ENCODE peak calls at places on chromosomes 2 and 18, in four cellular contexts. P, A, C and I are unnamed samples.

GRCh38 chr2:121810959-121811853 is 55.8 kb downstream of the TSN start:
- DNase-seq in P (peak; percentile 67), A (peak; percentile 65), C (peak; percentile 41), I (peak; percentile 23)

GRCh38 chr2:172345951-172346555 is 81.3 kb upstream of the ITGA6 start:
- DNase-seq in P (no peak), A (no peak), C (no peak), I (no peak)

GRCh38 chr2:83517727-83518368 is 941.2 kb downstream of the SUCLG1 start:
- DNase-seq in P (no peak), A (peak; percentile 3), C (no peak), I (no peak)

GRCh38 chr2:18402-19271 is 27.7 kb downstream of the FAM110C start:
- DNase-seq in P (no peak), A (no peak), C (no peak), I (no peak)

GRCh38 chr2:146131048-146131447 is 1611.1 kb upstream of the ZEB2 start:
- DNase-seq in P (no peak), A (no peak), C (no peak), I (no peak)

GRCh38 chr2:236350426-236350825 is 86.2 kb upstream of the ASB18 start:
- DNase-seq in P (no peak), A (no peak), C (no peak), I (no peak)

GRCh38 chr2:122322815-122323214 is 567.4 kb downstream of the TSN start:
- DNase-seq in P (no peak), A (no peak), C (no peak), I (no peak)

GRCh38 chr2:17960925-17961324 is 82.5 kb downstream of the KCNS3 start:
- DNase-seq in P (no peak), A (no peak), C (no peak), I (no peak)

GRCh38 chr2:75224636-75225094 is 25.3 kb upstream of the TACR1 start:
- DNase-seq in P (no peak), A (no peak), C (no peak), I (peak; percentile 2)

GRCh38 chr2:13694673-13695072 is 937.8 kb upstream of the LRATD1 start:
- DNase-seq in P (no peak), A (no peak), C (no peak), I (no peak)

GRCh38 chr2:150485114-150485870 is 2.2 kb downstream of the RND3 start:
- DNase-seq in P (peak; percentile 86), A (no peak), C (peak; percentile 41), I (no peak)

GRCh38 chr2:9110893-9111569 is 95.6 kb upstream of the ASAP2 start:
- DNase-seq in P (no peak), A (no peak), C (no peak), I (peak; percentile 21)

GRCh38 chr2:8685697-8686358 is 4.0 kb downstream of the ID2 start:
- DNase-seq in P (peak; percentile 65), A (peak; percentile 75), C (peak; percentile 77), I (peak; percentile 73)

GRCh38 chr18:78129260-78129659 is 850.4 kb upstream of the SALL3 start:
- DNase-seq in P (no peak), A (no peak), C (no peak), I (no peak)

GRCh38 chr2:205505344-205505743 is 177.0 kb upstream of the NRP2 start:
- DNase-seq in P (no peak), A (no peak), C (no peak), I (no peak)

GRCh38 chr2:228556707-228557106 is 375.2 kb upstream of the SPHKAP start:
- DNase-seq in P (no peak), A (no peak), C (no peak), I (no peak)

GRCh38 chr2:160324161-160324768 is 124.2 kb upstream of the ITGB6 start:
- DNase-seq in P (no peak), A (peak; percentile 69), C (peak; percentile 15), I (peak; percentile 65)

GRCh38 chr2:234590076-234590475 is 93.2 kb upstream of the ARL4C start:
- DNase-seq in P (no peak), A (no peak), C (no peak), I (no peak)

GRCh38 chr18:9907867-9908266 is 5.9 kb upstream of the VAPA start:
- DNase-seq in P (no peak), A (no peak), C (no peak), I (no peak)

GRCh38 chr2:70513751-70514150 is 39.9 kb downstream of the TGFA start:
- DNase-seq in P (no peak), A (no peak), C (no peak), I (no peak)

GRCh38 chr18:42513416-42513815 is 558.4 kb downstream of the PIK3C3 start:
- DNase-seq in P (no peak), A (no peak), C (no peak), I (no peak)

GRCh38 chr2:32063310-32064020 is at the start of gene SPAST:
- DNase-seq in P (peak; percentile 99), A (peak; percentile 99), C (peak; percentile 100), I (peak; percentile 99)
- TF ChIP-seq POLR2A in P (no peak), A (no peak), C (peak; percentile 81), I (peak; percentile 48)

GRCh38 chr2:20728114-20728758 is 61.3 kb downstream of the GDF7 start:
- DNase-seq in P (no peak), A (no peak), C (no peak), I (no peak)
- TF ChIP-seq POLR2A in P (no peak), A (no peak), C (no peak), I (no peak)

GRCh38 chr2:201233192-201234166 is 26.9 kb upstream of the CASP8 start:
- DNase-seq in P (peak; percentile 68), A (peak; percentile 97), C (peak; percentile 79), I (peak; percentile 89)
- TF ChIP-seq POLR2A in P (no peak), A (peak; percentile 90), C (peak; percentile 50), I (peak; percentile 93)

DNA sequence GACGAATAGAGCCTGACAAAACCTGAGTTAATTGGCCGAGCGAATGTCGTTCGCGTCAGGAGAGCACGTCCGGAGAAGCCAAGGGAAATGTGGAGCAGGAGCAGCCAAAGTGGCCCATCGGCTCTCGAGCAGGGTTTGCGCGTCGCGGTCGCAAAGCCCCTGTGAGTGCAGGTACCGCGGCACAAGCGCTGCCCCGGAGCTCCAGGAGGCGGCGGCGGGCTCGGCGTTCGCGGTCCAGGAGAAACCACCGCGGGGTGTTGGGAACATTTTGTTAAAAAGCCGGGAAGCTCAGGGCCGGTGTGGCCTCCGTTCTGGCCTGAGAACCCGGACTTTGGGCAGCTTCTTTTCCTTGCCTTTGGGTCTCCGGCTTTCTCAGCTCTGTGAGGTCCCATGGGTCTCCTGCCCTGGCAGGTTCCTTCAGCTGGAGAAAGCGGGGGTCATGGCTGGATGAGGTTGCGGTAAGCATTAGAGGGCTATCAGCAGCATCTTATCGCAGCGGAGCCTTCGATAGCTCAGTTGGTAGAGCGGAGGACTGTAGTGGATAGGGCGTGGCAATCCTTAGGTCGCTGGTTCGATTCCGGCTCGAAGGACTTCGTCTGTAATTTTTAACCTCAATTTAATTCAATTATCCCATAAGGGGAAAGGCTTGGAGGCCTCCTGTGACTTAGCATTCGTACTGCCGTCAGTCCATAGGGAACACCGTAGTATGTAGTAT is 1.0 kb upstream of the AGBL5 start:
- DNase-seq in P (peak; percentile 80), A (peak; percentile 96), C (peak; percentile 95), I (peak; percentile 93)
- TF ChIP-seq POLR2A in P (no peak), A (peak; percentile 21), C (peak; percentile 97), I (no peak)

DNA sequence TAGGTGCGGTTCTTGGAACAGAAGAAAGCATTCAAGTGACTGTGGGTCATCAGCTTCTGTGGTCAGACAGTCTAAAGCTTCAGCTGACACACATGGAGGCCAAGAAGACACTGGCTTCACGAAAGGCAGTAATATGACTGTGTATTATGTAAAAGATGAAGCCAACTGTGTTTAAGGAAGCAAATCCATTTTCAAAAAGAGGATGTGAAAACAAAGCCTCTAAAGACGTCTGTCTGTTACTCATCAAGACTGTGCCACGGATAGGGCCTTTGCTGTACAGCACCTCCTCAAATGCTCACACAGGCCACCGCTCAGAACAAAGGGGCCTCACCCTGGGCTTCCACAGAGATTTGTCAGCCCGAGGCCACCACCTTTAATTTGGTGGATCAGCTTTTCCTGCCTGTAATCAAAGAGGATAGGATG is 21.1 kb upstream of the TMEM163 start:
- DNase-seq in P (no peak), A (peak; percentile 66), C (no peak), I (no peak)
- TF ChIP-seq POLR2A in P (no peak), A (no peak), C (no peak), I (no peak)

DNA sequence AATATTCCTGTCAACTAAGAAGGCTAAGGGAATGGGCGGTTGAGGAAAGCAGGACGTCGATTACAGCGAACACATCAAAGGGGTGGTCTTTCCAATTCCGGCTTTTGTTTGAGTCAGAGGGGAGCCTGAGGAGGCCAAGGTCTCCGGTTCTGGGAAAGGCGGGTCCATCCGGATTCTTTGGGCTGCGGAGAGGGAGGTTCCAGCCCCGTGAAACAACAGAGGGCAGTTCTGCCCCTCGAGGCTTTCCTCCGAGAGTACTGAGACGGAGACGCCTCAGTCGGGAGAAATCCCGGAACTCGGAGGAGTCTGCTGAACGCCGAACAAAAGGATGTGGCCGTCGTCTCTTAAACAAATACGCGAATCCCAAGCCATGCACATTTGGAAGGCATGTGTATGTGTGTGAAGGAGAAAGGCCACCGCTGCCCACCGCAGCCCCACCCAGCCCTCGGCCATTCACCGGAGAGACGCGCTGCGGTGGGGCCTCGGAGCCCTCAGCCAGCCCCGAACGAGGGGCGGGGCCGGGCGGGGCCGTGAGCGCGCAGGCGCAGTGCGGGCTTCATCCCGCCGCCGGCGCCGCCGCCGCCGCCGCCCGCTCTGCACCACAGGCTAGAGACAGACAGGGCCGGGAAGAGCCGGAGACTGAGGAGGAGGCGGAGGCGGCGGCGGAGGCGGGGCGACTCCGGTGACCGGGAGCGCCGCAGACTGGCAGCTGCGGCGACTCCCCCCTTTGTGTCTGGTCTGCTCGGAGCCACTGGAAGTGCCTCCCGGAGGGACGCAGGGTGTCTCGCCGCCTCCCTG is at the start of gene BMPR2:
- DNase-seq in P (peak; percentile 92), A (peak; percentile 90), C (peak; percentile 39), I (peak; percentile 94)
- TF ChIP-seq POLR2A in P (no peak), A (peak; percentile 86), C (peak; percentile 86), I (peak; percentile 69)

GRCh38 chr2:233210843-233211600 is 40.5 kb upstream of the ATG16L1 start:
- DNase-seq in P (peak; percentile 79), A (no peak), C (no peak), I (no peak)

GRCh38 chr2:233209978-233210680 is 41.3 kb upstream of the ATG16L1 start:
- DNase-seq in P (no peak), A (no peak), C (no peak), I (no peak)

GRCh38 chr2:233204286-233204936 is 47.1 kb upstream of the ATG16L1 start:
- DNase-seq in P (no peak), A (no peak), C (no peak), I (peak; percentile 19)

GRCh38 chr2:233209117-233209977 is 42.1 kb upstream of the ATG16L1 start:
- DNase-seq in P (no peak), A (no peak), C (peak; percentile 28), I (no peak)

DNA sequence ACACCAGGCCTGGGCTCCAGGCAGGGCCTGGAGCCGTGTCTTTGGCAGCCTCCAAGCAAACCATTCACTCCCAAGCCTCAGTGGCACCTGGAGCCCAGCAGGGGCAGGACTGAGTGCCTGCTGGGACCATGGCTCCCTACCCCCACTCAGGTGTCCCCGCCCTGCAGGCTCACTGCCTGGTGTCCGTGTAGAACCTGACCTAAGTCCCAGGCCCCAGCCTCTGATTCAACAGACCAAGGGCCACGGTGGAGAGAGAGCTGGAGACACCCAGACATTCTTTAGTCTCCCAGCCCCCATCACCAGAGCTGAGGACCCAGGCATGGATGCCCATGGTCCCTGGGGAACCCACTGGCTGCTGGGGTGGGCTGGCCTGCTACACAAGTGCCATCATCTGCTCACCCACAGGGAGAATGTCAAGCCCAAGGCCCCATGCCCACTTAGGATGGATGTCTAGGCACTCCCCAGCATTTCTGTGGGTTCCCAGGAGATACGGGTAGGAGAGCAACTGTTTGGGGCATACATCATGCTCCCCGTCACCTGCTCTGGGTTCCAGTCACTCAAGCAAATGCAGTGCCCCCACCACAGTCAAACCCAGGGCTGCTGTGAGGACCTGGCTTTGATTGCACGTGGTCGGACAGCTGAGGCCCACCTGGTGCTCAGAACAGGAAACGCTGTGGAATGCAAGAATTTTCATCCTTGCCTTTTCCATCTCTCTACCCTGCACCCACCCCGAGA is 42.9 kb upstream of the ATG16L1 start:
- DNase-seq in P (no peak), A (no peak), C (peak; percentile 14), I (no peak)
- TF ChIP-seq POLR2A in P (no peak), A (peak; percentile 9), C (no peak), I (no peak)